ENCODE peak calls at places on chromosome X, in seven cellular contexts. P, O, J, V, H, M and G are unnamed samples. For H3K27me3, the result is how much of the 10 kb centered on the place peaks cover.

GRCh38 chrX:1178580-1179057 is 33.8 kb downstream of the CRLF2 start:
- DNase-seq in P (no peak), O (no peak), J (no peak), V (peak), H (peak), M (no peak), G (peak)

GRCh38 chrX:1592128-1592862 is 891 bp downstream of the AKAP17A start:
- DNase-seq in P (peak), O (no peak), J (no peak), V (peak), H (peak), M (no peak), G (no peak)

GRCh38 chrX:72128881-72129280 is 2.8 kb downstream of the RTL5 start:
- DNase-seq in P (peak), O (no peak), J (no peak), V (peak), H (no peak), M (no peak), G (no peak)

GRCh38 chrX:16788477-16788876 is 2.2 kb downstream of the TXLNG start:
- DNase-seq in P (peak), O (no peak), J (peak), V (no peak), H (no peak), M (no peak), G (no peak)

GRCh38 chrX:2548731-2549423 is 48.1 kb upstream of the DHRSX start:
- DNase-seq in P (no peak), O (no peak), J (no peak), V (peak), H (no peak), M (no peak), G (no peak)

GRCh38 chrX:11478971-11479370 is 185.8 kb downstream of the AMELX start:
- DNase-seq in P (no peak), O (no peak), J (no peak), V (no peak), H (no peak), M (no peak), G (no peak)

GRCh38 chrX:121579016-121579760 is 531.8 kb downstream of the GLUD2 start:
- DNase-seq in P (peak), O (no peak), J (no peak), V (no peak), H (peak), M (no peak), G (no peak)

GRCh38 chrX:22196151-22196550 is 76.6 kb upstream of the CBLL2 start:
- DNase-seq in P (no peak), O (no peak), J (no peak), V (no peak), H (no peak), M (no peak), G (peak)

GRCh38 chrX:130260316-130260715 is 8.4 kb downstream of the ZNF280C start:
- DNase-seq in P (no peak), O (no peak), J (no peak), V (no peak), H (no peak), M (no peak), G (no peak)

GRCh38 chrX:85922821-85923220 is 124.5 kb downstream of the CHM start:
- DNase-seq in P (peak), O (no peak), J (no peak), V (no peak), H (peak), M (no peak), G (peak)

GRCh38 chrX:38205037-38205436 is 15.6 kb downstream of the SRPX start:
- DNase-seq in P (no peak), O (no peak), J (no peak), V (no peak), H (no peak), M (no peak), G (no peak)

GRCh38 chrX:84192006-84192405 is 4.0 kb upstream of the RPS6KA6 start:
- DNase-seq in P (no peak), O (no peak), J (no peak), V (no peak), H (no peak), M (no peak), G (no peak)

GRCh38 chrX:33132569-33132968 is 78.8 kb downstream of the DMD start:
- DNase-seq in P (no peak), O (no peak), J (no peak), V (no peak), H (no peak), M (no peak), G (no peak)

GRCh38 chrX:128816919-128817318 is 706.4 kb downstream of the SMARCA1 start:
- DNase-seq in P (no peak), O (no peak), J (no peak), V (no peak), H (no peak), M (no peak), G (no peak)

GRCh38 chrX:13194291-13195103 is 125.4 kb downstream of the ATXN3L start:
- DNase-seq in P (no peak), O (no peak), J (no peak), V (no peak), H (no peak), M (no peak), G (no peak)

GRCh38 chrX:16113978-16114554 is 9.3 kb upstream of the GRPR start:
- DNase-seq in P (peak), O (no peak), J (no peak), V (no peak), H (no peak), M (no peak), G (no peak)

GRCh38 chrX:104098151-104098808 is 14.0 kb upstream of the ZCCHC18 start:
- DNase-seq in P (peak), O (no peak), J (peak), V (no peak), H (peak), M (no peak), G (no peak)

GRCh38 chrX:13614154-13614553 is 38.8 kb upstream of the TCEANC start:
- DNase-seq in P (no peak), O (no peak), J (no peak), V (no peak), H (no peak), M (no peak), G (no peak)

GRCh38 chrX:138859421-138859820 is 147.9 kb upstream of the FGF13 start:
- DNase-seq in P (no peak), O (no peak), J (no peak), V (no peak), H (no peak), M (no peak), G (no peak)

GRCh38 chrX:154136627-154137161 is 7.3 kb upstream of the OPN1LW start:
- DNase-seq in P (peak), O (peak), J (peak), V (peak), H (peak), M (peak), G (peak)

GRCh38 chrX:125012585-125012984 is 307.1 kb upstream of the TEX13C start:
- DNase-seq in P (no peak), O (no peak), J (no peak), V (no peak), H (no peak), M (no peak), G (no peak)

GRCh38 chrX:2872937-2873336 is 44.2 kb downstream of the GYG2 start:
- DNase-seq in P (no peak), O (no peak), J (no peak), V (no peak), H (no peak), M (no peak), G (no peak)

GRCh38 chrX:151703487-151703886 is 8.2 kb downstream of the PRRG3 start:
- DNase-seq in P (no peak), O (peak), J (peak), V (no peak), H (no peak), M (no peak), G (no peak)

GRCh38 chrX:4238916-4239315 is 525.5 kb upstream of the PRKX start:
- DNase-seq in P (no peak), O (no peak), J (no peak), V (no peak), H (no peak), M (no peak), G (no peak)
- H3K27me3 ChIP-seq in P (under half), O (under half), J (under half), V (under half), H (under half), M (under half), G (under half)

DNA sequence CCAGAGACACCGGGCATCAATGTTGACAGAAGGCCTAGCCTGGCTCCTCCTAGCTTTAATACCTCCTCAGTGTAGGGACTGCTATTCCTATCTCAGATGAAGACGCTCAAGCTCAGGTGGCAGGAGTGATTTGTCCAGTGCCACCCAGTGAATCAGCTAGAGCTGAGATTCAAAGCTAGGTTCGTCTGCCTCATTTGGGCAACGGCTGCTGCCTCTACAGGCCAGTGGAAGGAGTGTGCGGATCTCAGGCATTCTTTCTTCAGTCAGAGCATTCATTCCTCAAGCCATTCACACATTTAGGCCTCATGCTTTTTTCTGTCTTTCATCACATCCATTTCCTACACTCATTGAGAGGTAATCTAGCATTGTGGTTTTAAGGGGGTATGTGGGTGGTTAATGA is 7.3 kb downstream of the TSR2 start:
- DNase-seq in P (peak), O (no peak), J (no peak), V (no peak), H (no peak), M (no peak), G (no peak)
- TF ChIP-seq CTCF in P (peak), O (no peak), J (no peak), V (peak), H (peak), M (no peak), G (peak)

DNA sequence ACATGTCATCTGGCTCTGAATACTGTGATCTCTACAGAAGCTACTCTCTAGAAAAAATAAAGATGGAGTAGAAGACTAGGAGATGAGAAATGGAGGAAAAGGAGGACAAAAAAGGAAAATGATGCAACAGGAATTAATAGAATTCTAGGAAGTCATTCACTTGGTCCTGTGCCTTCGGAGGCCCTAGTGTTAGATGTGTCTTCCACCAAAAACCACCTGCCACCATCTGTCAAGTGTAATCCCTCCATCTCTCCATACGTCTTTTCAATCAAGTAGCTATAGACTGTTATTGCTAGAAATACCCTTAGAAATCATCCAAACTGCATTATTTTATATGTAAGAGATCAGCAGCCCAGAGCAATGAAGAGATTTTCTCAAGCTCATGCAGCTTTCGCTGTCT is 2.9 kb upstream of the RAB41 start:
- DNase-seq in P (no peak), O (no peak), J (no peak), V (no peak), H (no peak), M (no peak), G (no peak)
- H3K4me3 ChIP-seq in P (no peak), O (no peak), J (no peak), V (no peak), H (no peak), M (no peak), G (no peak)

GRCh38 chrX:47936224-47936939 is 67.4 kb downstream of the ZNF182 start:
- DNase-seq in P (peak), O (no peak), J (no peak), V (no peak), H (no peak), M (no peak), G (no peak)

GRCh38 chrX:47940448-47940847 is 63.3 kb downstream of the ZNF182 start:
- DNase-seq in P (no peak), O (no peak), J (no peak), V (no peak), H (no peak), M (no peak), G (no peak)

GRCh38 chrX:47941423-47941822 is 62.4 kb downstream of the ZNF182 start:
- DNase-seq in P (no peak), O (no peak), J (no peak), V (no peak), H (peak), M (no peak), G (no peak)

GRCh38 chrX:47936940-47937317 is 66.9 kb downstream of the ZNF182 start:
- DNase-seq in P (no peak), O (no peak), J (no peak), V (no peak), H (no peak), M (no peak), G (no peak)
- H3K27me3 ChIP-seq in P (under half), O (under half), J (under half), V (under half), H (under half), M (under half), G (under half)

GRCh38 chrX:50953832-50954231 is 43.3 kb downstream of the BMP15 start:
- DNase-seq in P (no peak), O (no peak), J (no peak), V (no peak), H (no peak), M (no peak), G (no peak)
- TF ChIP-seq CTCF in P (no peak), O (no peak), J (no peak), V (no peak), H (no peak), M (no peak), G (no peak)

GRCh38 chrX:46573896-46574336 is 351 bp downstream of the CHST7 start:
- DNase-seq in P (peak), O (peak), J (peak), V (peak), H (peak), M (peak), G (no peak)

GRCh38 chrX:46574337-46574940 is 874 bp downstream of the CHST7 start:
- DNase-seq in P (peak), O (no peak), J (no peak), V (peak), H (peak), M (no peak), G (no peak)

GRCh38 chrX:46575991-46576392 is 2.4 kb downstream of the CHST7 start:
- DNase-seq in P (peak), O (no peak), J (peak), V (no peak), H (peak), M (no peak), G (no peak)

GRCh38 chrX:46575586-46575985 is 2.0 kb downstream of the CHST7 start:
- DNase-seq in P (no peak), O (no peak), J (no peak), V (no peak), H (no peak), M (no peak), G (no peak)

GRCh38 chrX:46574941-46575381 is 1.4 kb downstream of the CHST7 start:
- DNase-seq in P (peak), O (no peak), J (no peak), V (no peak), H (peak), M (no peak), G (no peak)
- H3K4me3 ChIP-seq in P (peak), O (peak), J (peak), V (peak), H (peak), M (peak), G (peak)